ENCODE peak calls at places on chromosomes 1 and 21, in nine cellular contexts. O, V, D, U, H, L, N, M and E are unnamed samples.

GRCh38 chr1:53114581-53115400 is 27.6 kb downstream of the SLC1A7 start:
- DNase-seq in U (no peak), O (no peak), N (no peak), M (no peak), V (no peak), D (no peak), L (no peak), H (no peak), E (no peak)

GRCh38 chr1:156641761-156642264 is at the start of gene BCAN:
- DNase-seq in N (no peak), H (no peak), D (no peak), L (no peak), U (no peak), V (peak; percentile 75), M (no peak), O (peak; percentile 57), E (no peak)

GRCh38 chr1:214476229-214476957 is 75.0 kb downstream of the PTPN14 start:
- DNase-seq in D (no peak), H (peak; percentile 40), N (no peak), V (no peak), L (no peak), U (no peak), M (no peak), O (no peak), E (no peak)

GRCh38 chr21:21003701-21004100 is 5.5 kb downstream of the NCAM2 start:
- DNase-seq in L (peak; percentile 45), H (no peak), V (no peak), N (no peak), D (no peak), O (no peak), U (no peak), M (no peak), E (no peak)

GRCh38 chr1:18936814-18937481 is 19.5 kb downstream of the IFFO2 start:
- DNase-seq in V (no peak), L (no peak), H (no peak), U (no peak), O (no peak), M (no peak), N (no peak), D (no peak), E (peak; percentile 61)

GRCh38 chr1:24927886-24928630 is 2.0 kb downstream of the RUNX3 start:
- DNase-seq in H (no peak), M (no peak), D (no peak), N (no peak), U (no peak), O (no peak), L (peak; percentile 41), V (no peak), E (no peak)

GRCh38 chr1:221912230-221912629 is 170.3 kb upstream of the DUSP10 start:
- DNase-seq in M (no peak), N (no peak), D (no peak), H (no peak), U (no peak), V (no peak), O (no peak), L (no peak), E (no peak)

GRCh38 chr1:165172666-165173065 is 183.8 kb downstream of the LMX1A start:
- DNase-seq in N (no peak), L (no peak), D (no peak), O (no peak), V (no peak), M (no peak), H (no peak), U (no peak), E (no peak)

GRCh38 chr1:164560076-164560475 is 1.1 kb downstream of the PBX1 start:
- DNase-seq in V (no peak), M (no peak), O (no peak), N (no peak), H (no peak), L (no peak), U (no peak), D (no peak), E (no peak)

GRCh38 chr21:33286600-33287456 is 20.7 kb downstream of the IL10RB start:
- DNase-seq in V (no peak), O (peak; percentile 74), M (peak; percentile 62), U (no peak), D (no peak), N (no peak), H (peak; percentile 73), L (no peak), E (no peak)

GRCh38 chr1:115277276-115277675 is 60.8 kb downstream of the NGF start:
- DNase-seq in N (no peak), L (no peak), D (no peak), V (no peak), U (no peak), M (no peak), O (no peak), H (no peak), E (no peak)

GRCh38 chr1:41341756-41342562 is 19.3 kb upstream of the FOXO6 start:
- DNase-seq in O (no peak), N (no peak), U (peak; percentile 71), V (no peak), H (peak; percentile 67), M (peak; percentile 18), L (peak; percentile 80), D (peak; percentile 77), E (peak; percentile 44)

GRCh38 chr1:226749467-226749866 is 10.4 kb upstream of the ITPKB start:
- DNase-seq in H (no peak), D (no peak), N (no peak), L (no peak), M (no peak), V (no peak), O (no peak), U (no peak), E (no peak)

DNA sequence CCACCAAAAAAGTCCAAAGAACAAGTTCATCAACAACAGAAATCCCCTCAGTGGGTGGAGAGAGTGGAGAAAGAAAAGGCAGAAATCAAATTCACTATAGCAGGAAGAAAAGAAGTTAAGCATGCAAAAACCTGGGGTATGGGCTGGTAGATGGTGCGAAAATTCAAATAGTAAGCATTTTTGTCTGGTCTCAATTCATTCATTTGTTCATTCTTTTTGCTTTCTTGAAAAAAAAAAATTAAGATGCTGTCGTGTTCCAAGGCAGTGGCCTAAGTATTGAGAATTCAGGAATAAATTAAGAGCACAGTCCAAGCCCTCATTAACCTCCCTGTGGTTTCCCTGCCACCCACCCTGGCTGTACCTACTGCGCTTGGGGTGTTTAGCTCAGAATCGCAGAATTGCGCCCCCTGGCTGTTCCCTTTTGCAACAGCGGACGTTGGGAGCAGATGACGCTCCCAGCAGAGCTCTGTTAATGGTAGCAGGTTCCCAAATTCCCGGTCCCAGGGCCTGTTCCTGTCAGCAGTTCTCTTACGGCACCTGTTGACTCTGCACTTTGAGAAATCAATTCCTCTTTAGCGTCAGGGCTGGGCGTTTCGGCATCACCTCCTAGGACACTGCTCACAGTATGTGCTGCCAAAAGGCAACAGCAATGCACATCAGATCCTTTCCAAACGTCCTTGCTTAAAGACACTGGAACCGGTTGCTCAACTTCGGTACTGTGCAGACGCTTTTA is 34.0 kb upstream of the SSX2IP start:
- DNase-seq in M (no peak), U (no peak), O (no peak), V (no peak), D (no peak), L (peak; percentile 28), H (no peak), N (no peak), E (peak; percentile 77)
- TF ChIP-seq CTCF in M (peak; percentile 16), U (no peak), O (no peak), V (no peak), D (no peak), L (peak; percentile 60), H (peak; percentile 7), N (peak; percentile 12), E (peak; percentile 52)

DNA sequence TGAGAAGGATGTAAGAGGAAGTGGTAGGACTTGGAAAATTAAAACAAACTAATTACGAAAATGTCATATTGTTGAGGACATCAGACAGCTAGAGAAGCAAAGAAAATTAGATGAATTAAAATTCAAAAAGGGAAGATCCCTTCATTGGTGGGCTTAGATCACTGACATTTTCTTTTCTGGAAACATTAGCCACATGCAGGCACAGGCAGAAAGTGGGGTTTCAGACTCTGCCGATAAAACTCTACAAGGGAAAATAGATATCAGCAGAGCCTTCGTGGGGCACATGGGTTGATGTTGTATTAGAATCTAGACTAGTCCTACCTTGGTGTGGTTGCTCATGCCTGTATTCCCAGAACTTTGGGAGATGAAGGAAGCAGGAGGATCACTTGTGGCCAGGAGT is 12.4 kb upstream of the RGS1 start:
- DNase-seq in O (no peak), D (no peak), H (no peak), L (no peak), V (no peak), N (no peak), M (no peak), U (no peak), E (no peak)
- H3K4me3 ChIP-seq in O (no peak overlapping the region), D (no peak overlapping the region), H (no peak overlapping the region), L (no peak overlapping the region), V (no peak overlapping the region), N (no peak overlapping the region), M (no peak overlapping the region), U (no peak overlapping the region), E (no peak overlapping the region)

GRCh38 chr1:9689971-9690381 is 38.4 kb downstream of the PIK3CD start:
- DNase-seq in L (no peak), M (peak; percentile 35), U (no peak), O (peak; percentile 62), D (no peak), V (peak; percentile 73), H (peak; percentile 30), N (peak; percentile 24), E (peak; percentile 85)

GRCh38 chr1:9688599-9688998 is 37.1 kb downstream of the PIK3CD start:
- DNase-seq in M (no peak), V (no peak), H (no peak), O (no peak), N (no peak), U (no peak), D (no peak), L (no peak), E (no peak)

GRCh38 chr1:9687120-9687875 is 35.8 kb downstream of the PIK3CD start:
- DNase-seq in V (peak; percentile 70), O (peak; percentile 71), U (no peak), N (no peak), M (peak; percentile 53), H (peak; percentile 60), L (peak; percentile 91), D (no peak), E (peak; percentile 87)

GRCh38 chr1:9689011-9689706 is 37.6 kb downstream of the PIK3CD start:
- DNase-seq in N (peak; percentile 74), H (peak; percentile 90), U (peak; percentile 46), D (peak; percentile 88), V (peak; percentile 89), L (peak; percentile 81), M (peak; percentile 86), O (peak; percentile 90), E (peak; percentile 96)

GRCh38 chr1:9687876-9688582 is 36.5 kb downstream of the PIK3CD start:
- DNase-seq in V (no peak), M (peak; percentile 34), U (no peak), D (no peak), N (no peak), H (peak; percentile 39), O (peak; percentile 56), L (peak; percentile 49), E (peak; percentile 79)
- TF ChIP-seq POLR2A in V (no peak), M (no peak), U (no peak), D (no peak), N (no peak), H (no peak), O (no peak), L (no peak), E (no peak)

DNA sequence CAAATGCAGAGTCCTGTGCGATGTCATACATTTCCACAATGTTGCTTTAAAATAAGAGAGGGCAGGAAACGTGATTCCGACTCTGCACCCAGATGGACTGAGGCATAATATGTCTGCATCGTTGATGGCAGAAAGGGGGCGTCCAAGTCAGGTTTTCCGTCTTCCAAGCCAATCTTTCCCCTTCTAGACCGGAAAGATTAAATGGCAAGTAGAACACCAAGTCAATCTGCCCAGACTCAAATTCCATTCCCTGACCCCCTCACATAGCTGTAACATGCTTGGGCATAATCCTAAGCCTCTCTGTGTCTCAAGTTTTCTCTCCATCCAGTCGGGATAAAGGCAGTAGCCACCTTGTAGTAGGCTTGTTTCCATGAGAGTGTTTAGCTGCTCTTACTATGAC is 14.4 kb downstream of the PCP4 start:
- DNase-seq in U (no peak), N (no peak), H (no peak), V (no peak), L (no peak), O (no peak), D (no peak), M (no peak), E (no peak)
- TF ChIP-seq CTCF in U (no peak), N (no peak), H (no peak), V (no peak), L (no peak), O (no peak), D (no peak), M (no peak), E (no peak)